ENCODE peak calls at places on chromosomes 16 and 17, in four cellular contexts. O, V, B and M are unnamed samples.

GRCh38 chr16:68128577-68129305 is 43.6 kb downstream of the NFATC3 start:
- DNase-seq in V (no peak), O (no peak), B (no peak), M (no peak)

GRCh38 chr17:43515641-43516040 is 30.5 kb downstream of the ETV4 start:
- DNase-seq in B (no peak), O (no peak), V (no peak), M (peak)

GRCh38 chr16:55663770-55664677 is 8.2 kb downstream of the SLC6A2 start:
- DNase-seq in V (no peak), B (no peak), O (no peak), M (peak)

GRCh38 chr17:5877366-5877765 is 192.8 kb upstream of the WSCD1 start:
- DNase-seq in O (no peak), V (no peak), B (no peak), M (no peak)

GRCh38 chr16:79171504-79172240 is 428.9 kb downstream of the MAF start:
- DNase-seq in O (no peak), B (no peak), V (no peak), M (no peak)

GRCh38 chr16:3173892-3174617 is 13.9 kb upstream of the OR1F1 start:
- DNase-seq in V (no peak), B (peak), O (peak), M (no peak)

GRCh38 chr17:32609085-32609484 is 122.3 kb downstream of the CDK5R1 start:
- DNase-seq in V (peak), B (no peak), O (no peak), M (no peak)

GRCh38 chr16:51544850-51545467 is 393.9 kb upstream of the SALL1 start:
- DNase-seq in B (no peak), V (no peak), O (no peak), M (no peak)

GRCh38 chr17:42289863-42290165 is 1.5 kb downstream of the STAT5A start:
- DNase-seq in B (no peak), V (no peak), O (no peak), M (peak)

GRCh38 chr17:68351395-68351794 is 60.1 kb downstream of the ARSG start:
- DNase-seq in B (no peak), V (peak), O (no peak), M (no peak)

GRCh38 chr16:29107299-29107698 is 122.4 kb downstream of the LAT start:
- DNase-seq in O (no peak), B (no peak), V (no peak), M (no peak)

GRCh38 chr17:67253379-67253778 is 8.4 kb upstream of the HELZ start:
- DNase-seq in V (no peak), O (no peak), B (no peak), M (no peak)

GRCh38 chr16:27704252-27704651 is 154.3 kb downstream of the KATNIP start:
- DNase-seq in B (no peak), V (no peak), O (no peak), M (no peak)

GRCh38 chr16:68539704-68540370 is 746 bp downstream of the ZFP90 start:
- DNase-seq in O (no peak), V (no peak), B (no peak), M (no peak)

GRCh38 chr16:30692381-30693074 is 6.4 kb upstream of the SRCAP start:
- DNase-seq in V (no peak), O (no peak), B (peak), M (no peak)

GRCh38 chr16:30688701-30689100 is 10.3 kb upstream of the SRCAP start:
- DNase-seq in O (no peak), B (peak), V (no peak), M (no peak)

GRCh38 chr16:30694926-30695678 is 3.9 kb upstream of the SRCAP start:
- DNase-seq in V (no peak), B (no peak), O (no peak), M (no peak)

GRCh38 chr16:30697264-30698138 is 1.5 kb upstream of the SRCAP start:
- DNase-seq in B (peak), O (peak), V (no peak), M (no peak)

DNA sequence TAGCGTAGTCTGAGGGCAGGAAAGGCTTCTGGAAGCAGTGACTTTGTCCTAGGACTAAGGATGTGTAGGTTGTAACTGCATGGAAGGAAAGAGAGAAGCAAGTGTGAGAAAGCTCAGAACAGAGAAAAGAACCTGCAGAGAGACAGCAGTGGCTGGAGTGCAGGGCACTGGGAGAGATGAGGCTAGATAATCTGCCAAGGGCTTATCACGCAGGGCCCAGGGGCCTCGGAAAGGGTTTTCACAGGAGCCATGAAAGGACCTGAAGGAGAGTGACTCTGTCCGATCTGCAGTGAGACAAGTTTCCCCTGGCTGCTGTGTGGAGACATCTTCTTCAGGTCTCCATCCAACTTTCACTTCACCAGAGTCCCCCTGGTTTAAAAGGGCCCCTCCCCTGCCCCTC is 7.1 kb upstream of the SRCAP start:
- DNase-seq in B (peak), V (no peak), O (no peak), M (no peak)
- H3K27ac ChIP-seq in B (peak), V (no peak), O (no peak), M (no peak)

GRCh38 chr16:30745082-30745481 is 3.1 kb upstream of the PHKG2 start:
- DNase-seq in B (no peak), O (no peak), V (no peak), M (no peak)

GRCh38 chr16:30747799-30748633 is at the start of gene PHKG2:
- DNase-seq in V (peak), B (peak), O (peak), M (peak)

GRCh38 chr16:30748634-30749445 is 615 bp downstream of the PHKG2 start:
- DNase-seq in O (peak), B (peak), V (no peak), M (peak)

GRCh38 chr16:30746638-30747160 is 1.5 kb upstream of the PHKG2 start:
- DNase-seq in B (no peak), V (no peak), O (no peak), M (no peak)

GRCh38 chr16:30747331-30747730 is 894 bp upstream of the PHKG2 start:
- DNase-seq in B (no peak), O (no peak), V (no peak), M (no peak)
- H3K4me3 ChIP-seq in B (peak), O (peak), V (peak), M (peak)

DNA sequence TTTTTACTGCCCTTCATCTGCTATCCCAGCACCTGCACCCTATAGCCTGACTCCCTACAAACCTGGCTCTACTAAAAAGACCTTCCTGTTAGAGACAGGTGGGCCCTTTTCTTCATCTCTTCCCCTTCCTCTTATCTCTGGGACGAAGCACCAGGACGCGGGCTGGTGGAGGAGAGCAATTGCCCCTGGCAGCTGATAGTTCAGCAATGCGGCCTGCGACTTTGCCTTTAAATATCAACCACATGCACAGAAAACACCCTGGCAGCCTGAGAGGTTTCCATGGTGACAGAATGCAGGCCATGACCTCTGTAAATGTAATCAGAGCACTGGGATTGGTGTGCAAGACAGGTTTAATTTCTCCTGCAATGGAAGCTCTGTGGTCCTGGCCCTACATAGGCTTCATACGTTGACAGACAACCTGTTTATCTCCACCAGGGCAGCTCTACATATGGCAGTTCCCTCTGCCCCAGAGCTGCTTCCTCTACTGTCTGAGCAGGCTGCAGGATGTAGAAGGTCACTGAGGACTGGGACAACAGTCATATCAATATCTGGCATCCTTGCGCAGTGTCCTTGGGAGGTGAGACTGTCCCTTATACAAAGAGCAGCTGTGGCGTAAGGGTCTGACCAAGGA is 10.0 kb upstream of the SKAP1 start:
- DNase-seq in O (no peak), B (peak), V (no peak), M (no peak)
- TF ChIP-seq EP300 in O (no peak), B (no peak), V (no peak), M (no peak)

DNA sequence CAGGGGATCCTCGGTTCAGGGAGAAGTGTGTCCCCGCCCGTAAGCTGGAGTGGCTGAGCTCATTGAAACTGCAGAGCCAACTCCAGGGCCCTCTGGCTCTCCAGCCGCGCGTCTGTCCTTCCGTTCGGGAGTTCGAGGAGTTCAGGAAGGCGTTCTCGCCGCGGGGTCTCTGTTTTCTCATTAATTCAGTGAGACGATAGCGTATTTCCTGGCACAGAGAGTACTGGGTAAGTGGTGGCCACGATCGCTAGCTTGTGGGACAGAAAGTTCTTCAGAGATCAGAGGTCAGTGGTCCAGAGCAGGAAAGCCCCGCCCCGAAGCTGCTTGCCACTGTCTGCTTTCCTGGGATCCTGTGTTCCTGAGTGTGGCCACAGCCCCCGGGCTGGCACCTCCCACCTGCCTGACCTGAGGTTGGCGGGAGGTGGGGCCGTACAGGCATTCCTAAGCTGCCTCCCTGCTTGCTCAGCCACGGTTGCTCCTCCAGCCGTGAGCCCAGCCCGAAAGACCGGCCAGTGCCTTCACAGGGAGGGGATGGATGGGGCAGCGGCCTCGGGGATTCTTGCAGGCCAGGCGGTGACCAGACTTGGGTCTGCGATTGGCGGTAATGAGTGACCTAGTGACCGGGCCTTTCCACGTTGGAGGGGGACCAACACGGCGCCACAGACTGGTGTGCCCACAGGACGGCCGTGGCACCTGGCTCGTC is 8.9 kb downstream of the BAIAP2 start:
- DNase-seq in V (no peak), O (peak), B (no peak), M (no peak)
- H3K27ac ChIP-seq in V (no peak), O (peak), B (no peak), M (peak)

GRCh38 chr17:9146064-9146463 is 124.8 kb downstream of the NTN1 start:
- DNase-seq in V (no peak), O (no peak), B (no peak), M (no peak)

GRCh38 chr17:9151091-9151490 is 129.8 kb downstream of the NTN1 start:
- DNase-seq in V (no peak), B (no peak), O (no peak), M (no peak)

GRCh38 chr17:9148908-9149536 is 127.7 kb downstream of the NTN1 start:
- DNase-seq in B (no peak), O (no peak), V (no peak), M (no peak)

GRCh38 chr17:9144502-9145233 is 123.4 kb downstream of the NTN1 start:
- DNase-seq in V (no peak), O (no peak), B (peak), M (no peak)

GRCh38 chr17:9150407-9151090 is 129.2 kb downstream of the NTN1 start:
- DNase-seq in B (no peak), O (no peak), V (peak), M (no peak)
- H3K4me3 ChIP-seq in B (no peak), O (no peak), V (no peak), M (no peak)

GRCh38 chr17:50565559-50566350 is 5.2 kb downstream of the CACNA1G start:
- DNase-seq in B (peak), V (no peak), O (peak), M (no peak)
- TF ChIP-seq EP300 in B (no peak), V (no peak), O (no peak), M (no peak)

GRCh38 chr17:77387891-77388290 is 247.1 kb downstream of the SEC14L1 start:
- DNase-seq in B (no peak), V (no peak), O (no peak), M (no peak)
- H3K27ac ChIP-seq in B (no peak), V (peak), O (no peak), M (peak)

GRCh38 chr17:74859439-74860228 is at the start of gene GRIN2C:
- DNase-seq in O (no peak), B (peak), V (no peak), M (no peak)

GRCh38 chr17:74860229-74860998 is 729 bp upstream of the GRIN2C start:
- DNase-seq in O (no peak), B (no peak), V (no peak), M (no peak)

GRCh38 chr17:74856113-74856512 is 3.6 kb downstream of the GRIN2C start:
- DNase-seq in V (no peak), O (no peak), B (no peak), M (no peak)

GRCh38 chr17:74860999-74861553 is 1.4 kb upstream of the GRIN2C start:
- DNase-seq in O (no peak), B (no peak), V (no peak), M (no peak)

GRCh38 chr17:74858672-74859438 is 830 bp downstream of the GRIN2C start:
- DNase-seq in B (no peak), V (no peak), O (no peak), M (no peak)
- H3K4me3 ChIP-seq in B (no peak), V (no peak), O (peak), M (no peak)

GRCh38 chr17:7486181-7486580 is 2.0 kb downstream of the POLR2A start:
- DNase-seq in O (no peak), V (no peak), B (no peak), M (no peak)

GRCh38 chr17:7484964-7485377 is 805 bp downstream of the POLR2A start:
- DNase-seq in V (no peak), B (no peak), O (no peak), M (no peak)

GRCh38 chr17:7483238-7484066 is 714 bp upstream of the POLR2A start:
- DNase-seq in B (peak), O (peak), V (peak), M (peak)

GRCh38 chr17:7479389-7480192 is at the start of gene ZBTB4:
- DNase-seq in V (no peak), B (peak), O (peak), M (no peak)

DNA sequence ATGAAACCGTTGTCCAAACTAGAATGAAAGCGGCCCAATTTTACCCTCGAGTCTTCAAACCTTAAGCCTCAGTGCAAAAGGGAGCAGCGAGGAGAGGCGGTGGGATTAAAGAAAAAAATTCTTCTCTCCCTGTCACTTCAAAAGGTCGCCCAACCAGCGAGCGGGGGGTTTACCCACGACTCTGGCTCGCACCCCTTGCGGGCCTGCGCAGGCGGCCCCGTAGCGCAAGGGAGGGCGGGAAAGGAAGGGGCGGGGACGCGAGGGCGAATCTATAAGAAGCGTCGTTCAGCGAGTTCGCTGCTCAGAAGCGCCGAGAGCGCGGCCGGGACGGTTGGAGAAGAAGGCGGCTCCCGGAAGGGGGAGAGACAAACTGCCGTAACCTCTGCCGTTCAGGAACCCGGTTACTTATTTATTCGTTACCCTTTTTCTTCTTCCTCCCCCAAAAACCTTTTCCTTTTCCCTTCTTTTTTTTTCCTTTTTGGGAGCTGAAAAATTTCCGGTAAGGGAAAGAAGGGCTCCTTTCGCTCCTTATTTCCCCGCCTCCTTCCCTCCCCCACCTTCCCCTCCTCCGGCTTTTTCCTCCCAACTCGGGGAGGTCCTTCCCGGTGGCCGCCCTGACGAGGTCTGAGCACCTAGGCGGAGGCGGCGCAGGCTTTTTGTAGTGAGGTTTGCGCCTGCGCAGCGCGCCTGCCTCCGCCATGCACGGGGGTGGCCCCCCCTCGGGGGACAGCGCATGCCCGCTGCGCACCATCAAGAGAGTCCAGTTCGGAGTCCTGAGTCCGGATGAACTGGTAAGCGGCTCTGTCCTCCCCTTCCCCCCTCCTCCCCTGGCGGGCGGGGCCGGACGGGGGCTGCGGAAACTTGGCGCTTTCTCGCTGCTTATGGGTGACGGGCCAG is at the start of gene POLR2A:
- DNase-seq in O (peak), V (peak), B (peak), M (peak)
- TF ChIP-seq EP300 in O (peak), V (peak), B (peak), M (no peak)